ENCODE peak calls at places on chromosomes 12 and 14, in eight cellular contexts. F is astrocyte of the spinal cord, C is NCI-H2081, T is NCI-H2171 treated with DMSO at 0.1 percent for 48 hours, W is hippocampal formation, V is pancreas, J is cardiac muscle cell, Q is HS-5. N is an unnamed sample.

GRCh38 chr12:107079172-107080011 is 14.0 kb downstream of the CRY1 start:
- DNase-seq in V (no peak), F (peak), J (peak), T (peak), C (peak), Q (peak), W (no peak), N (no peak)

GRCh38 chr14:68008491-68008890 is 188.9 kb downstream of the RAD51B start:
- DNase-seq in F (no peak), V (no peak), T (no peak), Q (no peak), J (no peak), C (no peak), W (no peak), N (no peak)

GRCh38 chr12:53345486-53346195 is 9.5 kb upstream of the SP7 start:
- DNase-seq in W (no peak), V (no peak), C (no peak), F (no peak), J (peak), Q (no peak), T (peak), N (no peak)

GRCh38 chr12:50786498-50787231 is 22.8 kb downstream of the ATF1 start:
- DNase-seq in J (peak), W (no peak), V (no peak), Q (peak), T (no peak), C (no peak), F (peak), N (no peak)

GRCh38 chr12:117033382-117034045 is 65.7 kb downstream of the TESC start:
- DNase-seq in F (no peak), Q (no peak), C (peak), W (no peak), J (no peak), V (peak), T (peak), N (peak)

GRCh38 chr14:90204516-90204915 is 51.8 kb upstream of the PSMC1 start:
- DNase-seq in V (no peak), J (no peak), W (no peak), T (peak), C (peak), F (no peak), Q (no peak), N (no peak)

GRCh38 chr12:78271546-78271945 is 440.9 kb downstream of the NAV3 start:
- DNase-seq in W (no peak), F (no peak), T (no peak), V (no peak), C (no peak), J (peak), Q (no peak), N (no peak)

GRCh38 chr14:56975521-56975920 is 165.2 kb upstream of the OTX2 start:
- DNase-seq in J (no peak), W (no peak), V (no peak), Q (no peak), T (no peak), C (no peak), F (no peak), N (no peak)

GRCh38 chr12:102300824-102301461 is 103.3 kb upstream of the PMCH start:
- DNase-seq in J (peak), T (peak), Q (no peak), F (peak), C (peak), V (no peak), W (no peak), N (no peak)

GRCh38 chr12:69639400-69640016 is 28.8 kb upstream of the LRRC10 start:
- DNase-seq in J (peak), C (peak), F (peak), T (peak), W (no peak), Q (peak), V (peak), N (no peak)

GRCh38 chr12:52724384-52724783 is 21.1 kb upstream of the KRT77 start:
- DNase-seq in C (no peak), F (no peak), Q (no peak), J (no peak), V (no peak), W (no peak), T (no peak), N (no peak)

GRCh38 chr14:64501326-64502171 is 2.1 kb downstream of the ZBTB25 start:
- DNase-seq in C (peak), F (peak), V (no peak), W (no peak), J (peak), T (no peak), Q (no peak), N (no peak)

GRCh38 chr12:86445361-86445760 is 189.2 kb upstream of the MGAT4C start:
- DNase-seq in F (no peak), W (no peak), T (no peak), C (no peak), J (peak), V (no peak), Q (peak), N (no peak)

GRCh38 chr14:69263771-69264170 is 3.8 kb downstream of the GALNT16 start:
- DNase-seq in J (no peak), F (no peak), Q (no peak), T (no peak), W (no peak), C (no peak), V (no peak), N (no peak)

GRCh38 chr14:24416254-24416931 is 13.1 kb downstream of the CBLN3 start:
- DNase-seq in J (no peak), T (no peak), V (peak), Q (no peak), F (no peak), C (no peak), W (no peak), N (no peak)

GRCh38 chr14:64968651-64969050 is 3.5 kb downstream of the RAB15 start:
- DNase-seq in T (no peak), V (no peak), C (peak), F (peak), J (no peak), W (no peak), Q (no peak), N (no peak)

GRCh38 chr12:7038591-7038990 is 20.3 kb upstream of the LPCAT3 start:
- DNase-seq in T (no peak), J (no peak), Q (no peak), W (no peak), F (no peak), V (no peak), C (no peak), N (no peak)

GRCh38 chr12:130663510-130663909 is 52.6 kb downstream of the RIMBP2 start:
- DNase-seq in T (no peak), C (no peak), F (no peak), W (no peak), V (no peak), J (no peak), Q (no peak), N (no peak)

GRCh38 chr14:30888480-30889243 is 14.3 kb downstream of the COCH start:
- DNase-seq in T (no peak), F (no peak), Q (no peak), W (no peak), V (no peak), C (no peak), J (no peak), N (no peak)

GRCh38 chr14:67757175-67757574 is 55.5 kb downstream of the RDH12 start:
- DNase-seq in J (no peak), C (no peak), V (no peak), W (no peak), F (no peak), T (no peak), Q (no peak), N (no peak)

GRCh38 chr14:61381589-61381988 is 60.2 kb downstream of the PRKCH start:
- DNase-seq in T (peak), C (no peak), Q (no peak), W (no peak), V (peak), F (no peak), J (no peak), N (no peak)

GRCh38 chr12:1006255-1006654 is 15.2 kb downstream of the ERC1 start:
- DNase-seq in T (peak), J (no peak), W (no peak), V (no peak), Q (no peak), C (no peak), F (no peak), N (no peak)

GRCh38 chr12:48979602-48980388 is 1.7 kb downstream of the WNT1 start:
- DNase-seq in Q (no peak), J (no peak), T (no peak), V (peak), C (no peak), W (no peak), F (no peak), N (no peak)

GRCh38 chr12:80321653-80322052 is 122.4 kb upstream of the PTPRQ start:
- DNase-seq in F (peak), C (no peak), J (peak), V (no peak), T (no peak), Q (no peak), W (no peak), N (no peak)

GRCh38 chr12:22684526-22685118 is 59.7 kb downstream of the ETNK1 start:
- DNase-seq in C (peak), V (no peak), J (peak), Q (no peak), T (peak), F (peak), W (peak), N (peak)

GRCh38 chr12:93229494-93230310 is 148.0 kb upstream of the NUDT4 start:
- DNase-seq in J (peak), V (no peak), F (peak), Q (peak), T (no peak), W (no peak), C (no peak), N (no peak)

GRCh38 chr12:51752490-51752889 is 96.0 kb downstream of the FIGNL2 start:
- DNase-seq in Q (no peak), W (peak), V (no peak), C (no peak), F (peak), T (no peak), J (peak), N (no peak)

GRCh38 chr12:22333186-22333745 is 1.2 kb downstream of the ST8SIA1 start:
- DNase-seq in V (no peak), F (peak), T (no peak), J (peak), C (no peak), Q (peak), W (no peak), N (no peak)

GRCh38 chr14:47438650-47439140 is 236.7 kb downstream of the MDGA2 start:
- DNase-seq in F (peak), C (peak), Q (peak), J (peak), V (no peak), W (peak), T (no peak), N (no peak)

GRCh38 chr14:28609228-28609828 is 157.3 kb upstream of the FOXG1 start:
- DNase-seq in V (no peak), C (peak), J (peak), F (peak), T (peak), Q (no peak), W (peak), N (peak)

GRCh38 chr12:61757831-61758505 is 502.2 kb upstream of the USP15 start:
- DNase-seq in J (no peak), C (no peak), V (no peak), W (no peak), T (no peak), F (peak), Q (peak), N (no peak)

GRCh38 chr12:94874086-94874985 is 129.2 kb downstream of the NDUFA12 start:
- DNase-seq in C (no peak), V (no peak), T (no peak), F (no peak), W (no peak), Q (no peak), J (no peak), N (no peak)

GRCh38 chr12:49674318-49674985 is 32.8 kb downstream of the FMNL3 start:
- DNase-seq in V (no peak), C (no peak), W (no peak), T (no peak), F (peak), J (peak), Q (no peak), N (no peak)

GRCh38 chr12:20214286-20214685 is 154.1 kb upstream of the PDE3A start:
- DNase-seq in J (peak), C (peak), F (peak), V (no peak), Q (no peak), W (no peak), T (no peak), N (no peak)

GRCh38 chr14:65846469-65846868 is 433.9 kb downstream of the FUT8 start:
- DNase-seq in C (no peak), W (peak), Q (no peak), F (no peak), V (no peak), T (peak), J (no peak), N (no peak)

GRCh38 chr14:90116444-90116843 is 54.6 kb downstream of the KCNK13 start:
- DNase-seq in V (no peak), C (no peak), F (no peak), W (no peak), Q (no peak), J (no peak), T (no peak), N (no peak)